ENCODE peak calls at places on chromosomes 12 and 14, in six cellular contexts. K is cardiac muscle cell, Y is suprapubic skin, A is AG04450, B is cardiac septum, L is lung microvascular endothelial cell. N is an unnamed sample.

GRCh38 chr12:97229036-97229435 is 233.6 kb upstream of the RMST start:
- DNase-seq in K (no peak), Y (no peak), A (no peak), B (no peak), L (no peak), N (no peak)

GRCh38 chr12:57091633-57092528 is 3.0 kb downstream of the NAB2 start:
- DNase-seq in K (no peak), Y (peak), A (no peak), B (no peak), L (no peak), N (no peak)

GRCh38 chr12:64875186-64875585 is 50.7 kb downstream of the TBC1D30 start:
- DNase-seq in K (no peak), Y (no peak), A (no peak), B (no peak), L (no peak), N (no peak)

GRCh38 chr14:21534576-21534975 is 8.4 kb upstream of the SALL2 start:
- DNase-seq in K (no peak), Y (no peak), A (no peak), B (no peak), L (no peak), N (no peak)

GRCh38 chr12:89939468-89940215 is 231.0 kb upstream of the ATP2B1 start:
- DNase-seq in K (no peak), Y (no peak), A (no peak), B (no peak), L (no peak), N (no peak)

GRCh38 chr14:21668377-21668776 is 5.2 kb downstream of the OR4E1 start:
- DNase-seq in K (no peak), Y (no peak), A (no peak), B (no peak), L (peak), N (no peak)

GRCh38 chr12:121799175-121799841 is 4.5 kb upstream of the SETD1B start:
- DNase-seq in K (peak), Y (no peak), A (no peak), B (peak), L (peak), N (peak)

GRCh38 chr14:66111891-66112290 is 374.3 kb upstream of the CCDC196 start:
- DNase-seq in K (no peak), Y (no peak), A (no peak), B (no peak), L (peak), N (no peak)

GRCh38 chr12:4134434-4134762 is 139.2 kb upstream of the CCND2 start:
- DNase-seq in K (no peak), Y (no peak), A (no peak), B (no peak), L (no peak), N (no peak)

GRCh38 chr12:92786045-92786444 is 83.3 kb downstream of the PLEKHG7 start:
- DNase-seq in K (no peak), Y (no peak), A (no peak), B (no peak), L (peak), N (no peak)

GRCh38 chr12:94770777-94771176 is 120.4 kb upstream of the TMCC3 start:
- DNase-seq in K (no peak), Y (no peak), A (no peak), B (no peak), L (no peak), N (no peak)

GRCh38 chr12:67002711-67003110 is 266.4 kb upstream of the CAND1 start:
- DNase-seq in K (no peak), Y (no peak), A (no peak), B (no peak), L (no peak), N (no peak)

GRCh38 chr12:118714051-118714460 is 267.3 kb upstream of the SRRM4 start:
- DNase-seq in K (peak), Y (no peak), A (no peak), B (no peak), L (no peak), N (peak)

GRCh38 chr12:103858953-103859601 is 18.0 kb upstream of the NT5DC3 start:
- DNase-seq in K (no peak), Y (no peak), A (peak), B (no peak), L (peak), N (no peak)